ENCODE peak calls at places on chromosomes 4 and X, in four cellular contexts. R, C, X and J are unnamed samples.

GRCh38 chr4:89836897-89837384 is at the start of gene SNCA:
- DNase-seq in R (peak), C (no peak), X (peak), J (peak)

GRCh38 chrX:85569691-85570090 is 190.2 kb upstream of the POF1B start:
- DNase-seq in R (no peak), C (no peak), X (no peak), J (no peak)

GRCh38 chr4:82899339-82899738 is 1.2 kb upstream of the THAP9 start:
- DNase-seq in R (no peak), C (no peak), X (peak), J (no peak)

GRCh38 chr4:2510351-2511259 is 25.8 kb upstream of the FAM193A start:
- DNase-seq in R (no peak), C (no peak), X (no peak), J (no peak)

GRCh38 chr4:137203601-137204000 is 328.7 kb downstream of the PCDH18 start:
- DNase-seq in R (no peak), C (no peak), X (peak), J (no peak)

GRCh38 chr4:186021461-186022167 is 47.3 kb upstream of the TLR3 start:
- DNase-seq in R (no peak), C (no peak), X (peak), J (peak)

GRCh38 chrX:120653000-120653399 is 23.1 kb upstream of the C1GALT1C1 start:
- DNase-seq in R (no peak), C (no peak), X (no peak), J (peak)

GRCh38 chr4:139337612-139338011 is 35.3 kb upstream of the NDUFC1 start:
- DNase-seq in R (no peak), C (no peak), X (no peak), J (no peak)

GRCh38 chrX:45850197-45850774 is 649.6 kb upstream of the DIPK2B start:
- DNase-seq in R (no peak), C (no peak), X (peak), J (no peak)

GRCh38 chr4:110518889-110519490 is 43.0 kb downstream of the ENPEP start:
- DNase-seq in R (no peak), C (no peak), X (peak), J (no peak)

GRCh38 chr4:54525602-54526001 is 132.2 kb upstream of the KIT start:
- DNase-seq in R (no peak), C (no peak), X (peak), J (no peak)

GRCh38 chr4:112739442-112739841 is 102.5 kb downstream of the LARP7 start:
- DNase-seq in R (no peak), C (no peak), X (no peak), J (no peak)

GRCh38 chr4:1991596-1992434 is 17.0 kb downstream of the NELFA start:
- DNase-seq in R (no peak), C (no peak), X (no peak), J (no peak)

GRCh38 chrX:105658136-105658535 is 164.2 kb upstream of the NRK start:
- DNase-seq in R (no peak), C (no peak), X (peak), J (no peak)